ENCODE peak calls at places on chromosomes 3 and 15, in nine cellular contexts. One of them, this sample, is unnamed.

GRCh38 chr3:117306299-117306698 is 596.7 kb downstream of the TUSC7 start:
- DNase-seq in kidney tubule cell: no peak
- DNase-seq in stimulated activated CD4-positive, alpha-beta T cell treated with anti-CD3 and anti-CD28 coated beads, Interleukin-12 subunit alpha, Interleukin-12 subunit beta, amount 100 ng/mL, for 4 hours: no peak
- DNase-seq in AG08395: no peak
- DNase-seq in activated T-cell treated with anti-CD3 and anti-CD28 coated beads for 1 hour: no peak
- DNase-seq in NCI-H146: no peak
- DNase-seq in T-helper 2 cell: no peak
- DNase-seq in EL: no peak
- DNase-seq in amniotic stem cell: no peak
- DNase-seq in this sample: no peak

GRCh38 chr15:100785181-100786138 is 94.2 kb upstream of the ALDH1A3 start:
- DNase-seq in kidney tubule cell: no peak
- DNase-seq in stimulated activated CD4-positive, alpha-beta T cell treated with anti-CD3 and anti-CD28 coated beads, Interleukin-12 subunit alpha, Interleukin-12 subunit beta, amount 100 ng/mL, for 4 hours: no peak
- DNase-seq in AG08395: no peak
- DNase-seq in activated T-cell treated with anti-CD3 and anti-CD28 coated beads for 1 hour: no peak
- DNase-seq in NCI-H146: no peak
- DNase-seq in T-helper 2 cell: no peak
- DNase-seq in EL: no peak
- DNase-seq in amniotic stem cell: no peak
- DNase-seq in this sample: no peak

GRCh38 chr3:48187579-48188265 is 495 bp downstream of the CDC25A start:
- DNase-seq in kidney tubule cell: no peak
- DNase-seq in stimulated activated CD4-positive, alpha-beta T cell treated with anti-CD3 and anti-CD28 coated beads, Interleukin-12 subunit alpha, Interleukin-12 subunit beta, amount 100 ng/mL, for 4 hours: peak; percentile 33
- DNase-seq in AG08395: peak; percentile 41
- DNase-seq in activated T-cell treated with anti-CD3 and anti-CD28 coated beads for 1 hour: no peak
- DNase-seq in NCI-H146: peak; percentile 51
- DNase-seq in T-helper 2 cell: no peak
- DNase-seq in EL: peak; percentile 16
- DNase-seq in amniotic stem cell: no peak
- DNase-seq in this sample: no peak

GRCh38 chr3:45992133-45992729 is 3.4 kb downstream of the FYCO1 start:
- DNase-seq in kidney tubule cell: no peak
- DNase-seq in stimulated activated CD4-positive, alpha-beta T cell treated with anti-CD3 and anti-CD28 coated beads, Interleukin-12 subunit alpha, Interleukin-12 subunit beta, amount 100 ng/mL, for 4 hours: no peak
- DNase-seq in AG08395: no peak
- DNase-seq in activated T-cell treated with anti-CD3 and anti-CD28 coated beads for 1 hour: no peak
- DNase-seq in NCI-H146: no peak
- DNase-seq in T-helper 2 cell: no peak
- DNase-seq in EL: no peak
- DNase-seq in amniotic stem cell: no peak
- DNase-seq in this sample: no peak

GRCh38 chr3:37457392-37458065 is 283.1 kb upstream of the LRRFIP2 start:
- DNase-seq in kidney tubule cell: no peak
- DNase-seq in stimulated activated CD4-positive, alpha-beta T cell treated with anti-CD3 and anti-CD28 coated beads, Interleukin-12 subunit alpha, Interleukin-12 subunit beta, amount 100 ng/mL, for 4 hours: no peak
- DNase-seq in AG08395: no peak
- DNase-seq in activated T-cell treated with anti-CD3 and anti-CD28 coated beads for 1 hour: no peak
- DNase-seq in NCI-H146: no peak
- DNase-seq in T-helper 2 cell: no peak
- DNase-seq in EL: no peak
- DNase-seq in amniotic stem cell: no peak
- DNase-seq in this sample: no peak

GRCh38 chr15:80455668-80456442 is 51.7 kb downstream of the ARNT2 start:
- DNase-seq in kidney tubule cell: peak; percentile 89
- DNase-seq in stimulated activated CD4-positive, alpha-beta T cell treated with anti-CD3 and anti-CD28 coated beads, Interleukin-12 subunit alpha, Interleukin-12 subunit beta, amount 100 ng/mL, for 4 hours: peak; percentile 38
- DNase-seq in AG08395: peak; percentile 92
- DNase-seq in activated T-cell treated with anti-CD3 and anti-CD28 coated beads for 1 hour: peak; percentile 23
- DNase-seq in NCI-H146: peak; percentile 48
- DNase-seq in T-helper 2 cell: peak; percentile 75
- DNase-seq in EL: peak; percentile 94
- DNase-seq in amniotic stem cell: peak; percentile 89
- DNase-seq in this sample: peak; percentile 7

GRCh38 chr3:99641984-99642383 is 3.6 kb downstream of the COL8A1 start:
- DNase-seq in kidney tubule cell: no peak
- DNase-seq in stimulated activated CD4-positive, alpha-beta T cell treated with anti-CD3 and anti-CD28 coated beads, Interleukin-12 subunit alpha, Interleukin-12 subunit beta, amount 100 ng/mL, for 4 hours: no peak
- DNase-seq in AG08395: no peak
- DNase-seq in activated T-cell treated with anti-CD3 and anti-CD28 coated beads for 1 hour: no peak
- DNase-seq in NCI-H146: no peak
- DNase-seq in T-helper 2 cell: no peak
- DNase-seq in EL: no peak
- DNase-seq in amniotic stem cell: no peak
- DNase-seq in this sample: no peak

GRCh38 chr3:38960042-38960622 is 91.6 kb downstream of the SCN11A start:
- DNase-seq in kidney tubule cell: no peak
- DNase-seq in stimulated activated CD4-positive, alpha-beta T cell treated with anti-CD3 and anti-CD28 coated beads, Interleukin-12 subunit alpha, Interleukin-12 subunit beta, amount 100 ng/mL, for 4 hours: no peak
- DNase-seq in AG08395: no peak
- DNase-seq in activated T-cell treated with anti-CD3 and anti-CD28 coated beads for 1 hour: no peak
- DNase-seq in NCI-H146: no peak
- DNase-seq in T-helper 2 cell: no peak
- DNase-seq in EL: no peak
- DNase-seq in amniotic stem cell: no peak
- DNase-seq in this sample: no peak

GRCh38 chr3:8371085-8371551 is 130.5 kb upstream of the LMCD1 start:
- DNase-seq in kidney tubule cell: peak; percentile 71
- DNase-seq in stimulated activated CD4-positive, alpha-beta T cell treated with anti-CD3 and anti-CD28 coated beads, Interleukin-12 subunit alpha, Interleukin-12 subunit beta, amount 100 ng/mL, for 4 hours: no peak
- DNase-seq in AG08395: peak; percentile 80
- DNase-seq in activated T-cell treated with anti-CD3 and anti-CD28 coated beads for 1 hour: no peak
- DNase-seq in NCI-H146: no peak
- DNase-seq in T-helper 2 cell: no peak
- DNase-seq in EL: peak; percentile 65
- DNase-seq in amniotic stem cell: peak; percentile 29
- DNase-seq in this sample: no peak

GRCh38 chr3:171846594-171846993 is 3.4 kb downstream of the TMEM212 start:
- DNase-seq in kidney tubule cell: peak; percentile 54
- DNase-seq in stimulated activated CD4-positive, alpha-beta T cell treated with anti-CD3 and anti-CD28 coated beads, Interleukin-12 subunit alpha, Interleukin-12 subunit beta, amount 100 ng/mL, for 4 hours: no peak
- DNase-seq in AG08395: peak; percentile 22
- DNase-seq in activated T-cell treated with anti-CD3 and anti-CD28 coated beads for 1 hour: no peak
- DNase-seq in NCI-H146: no peak
- DNase-seq in T-helper 2 cell: peak; percentile 91
- DNase-seq in EL: no peak
- DNase-seq in amniotic stem cell: no peak
- DNase-seq in this sample: no peak

GRCh38 chr3:29693863-29694262 is 413.0 kb downstream of the RBMS3 start:
- DNase-seq in kidney tubule cell: peak; percentile 97
- DNase-seq in stimulated activated CD4-positive, alpha-beta T cell treated with anti-CD3 and anti-CD28 coated beads, Interleukin-12 subunit alpha, Interleukin-12 subunit beta, amount 100 ng/mL, for 4 hours: no peak
- DNase-seq in AG08395: peak; percentile 79
- DNase-seq in activated T-cell treated with anti-CD3 and anti-CD28 coated beads for 1 hour: no peak
- DNase-seq in NCI-H146: no peak
- DNase-seq in T-helper 2 cell: no peak
- DNase-seq in EL: peak; percentile 97
- DNase-seq in amniotic stem cell: no peak
- DNase-seq in this sample: no peak

GRCh38 chr15:50698101-50698500 is 11.5 kb upstream of the TRPM7 start:
- DNase-seq in kidney tubule cell: no peak
- DNase-seq in stimulated activated CD4-positive, alpha-beta T cell treated with anti-CD3 and anti-CD28 coated beads, Interleukin-12 subunit alpha, Interleukin-12 subunit beta, amount 100 ng/mL, for 4 hours: no peak
- DNase-seq in AG08395: no peak
- DNase-seq in activated T-cell treated with anti-CD3 and anti-CD28 coated beads for 1 hour: no peak
- DNase-seq in NCI-H146: no peak
- DNase-seq in T-helper 2 cell: no peak
- DNase-seq in EL: no peak
- DNase-seq in amniotic stem cell: no peak
- DNase-seq in this sample: no peak

GRCh38 chr3:13058346-13059120 is 14.7 kb downstream of the IQSEC1 start:
- DNase-seq in kidney tubule cell: no peak
- DNase-seq in stimulated activated CD4-positive, alpha-beta T cell treated with anti-CD3 and anti-CD28 coated beads, Interleukin-12 subunit alpha, Interleukin-12 subunit beta, amount 100 ng/mL, for 4 hours: no peak
- DNase-seq in AG08395: no peak
- DNase-seq in activated T-cell treated with anti-CD3 and anti-CD28 coated beads for 1 hour: no peak
- DNase-seq in NCI-H146: no peak
- DNase-seq in T-helper 2 cell: no peak
- DNase-seq in EL: no peak
- DNase-seq in amniotic stem cell: no peak
- DNase-seq in this sample: no peak

GRCh38 chr15:64032327-64032726 is 14.0 kb downstream of the DAPK2 start:
- DNase-seq in kidney tubule cell: no peak
- DNase-seq in stimulated activated CD4-positive, alpha-beta T cell treated with anti-CD3 and anti-CD28 coated beads, Interleukin-12 subunit alpha, Interleukin-12 subunit beta, amount 100 ng/mL, for 4 hours: no peak
- DNase-seq in AG08395: no peak
- DNase-seq in activated T-cell treated with anti-CD3 and anti-CD28 coated beads for 1 hour: no peak
- DNase-seq in NCI-H146: no peak
- DNase-seq in T-helper 2 cell: peak; percentile 15
- DNase-seq in EL: no peak
- DNase-seq in amniotic stem cell: no peak
- DNase-seq in this sample: no peak

GRCh38 chr3:120402257-120402656 is 48.5 kb downstream of the FSTL1 start:
- DNase-seq in kidney tubule cell: no peak
- DNase-seq in stimulated activated CD4-positive, alpha-beta T cell treated with anti-CD3 and anti-CD28 coated beads, Interleukin-12 subunit alpha, Interleukin-12 subunit beta, amount 100 ng/mL, for 4 hours: no peak
- DNase-seq in AG08395: no peak
- DNase-seq in activated T-cell treated with anti-CD3 and anti-CD28 coated beads for 1 hour: no peak
- DNase-seq in NCI-H146: no peak
- DNase-seq in T-helper 2 cell: no peak
- DNase-seq in EL: no peak
- DNase-seq in amniotic stem cell: no peak
- DNase-seq in this sample: no peak

GRCh38 chr15:45863881-45864580 is 229.2 kb downstream of the SQOR start:
- DNase-seq in kidney tubule cell: no peak
- DNase-seq in stimulated activated CD4-positive, alpha-beta T cell treated with anti-CD3 and anti-CD28 coated beads, Interleukin-12 subunit alpha, Interleukin-12 subunit beta, amount 100 ng/mL, for 4 hours: no peak
- DNase-seq in AG08395: no peak
- DNase-seq in activated T-cell treated with anti-CD3 and anti-CD28 coated beads for 1 hour: no peak
- DNase-seq in NCI-H146: no peak
- DNase-seq in T-helper 2 cell: no peak
- DNase-seq in EL: no peak
- DNase-seq in amniotic stem cell: no peak
- DNase-seq in this sample: no peak

GRCh38 chr15:43492266-43492665 is 690 bp downstream of the TP53BP1 start:
- DNase-seq in kidney tubule cell: no peak
- DNase-seq in stimulated activated CD4-positive, alpha-beta T cell treated with anti-CD3 and anti-CD28 coated beads, Interleukin-12 subunit alpha, Interleukin-12 subunit beta, amount 100 ng/mL, for 4 hours: no peak
- DNase-seq in AG08395: no peak
- DNase-seq in activated T-cell treated with anti-CD3 and anti-CD28 coated beads for 1 hour: no peak
- DNase-seq in NCI-H146: no peak
- DNase-seq in T-helper 2 cell: no peak
- DNase-seq in EL: no peak
- DNase-seq in amniotic stem cell: no peak
- DNase-seq in this sample: no peak

GRCh38 chr15:65837301-65838283 is 31.7 kb upstream of the RAB11A start:
- DNase-seq in kidney tubule cell: peak; percentile 32
- DNase-seq in stimulated activated CD4-positive, alpha-beta T cell treated with anti-CD3 and anti-CD28 coated beads, Interleukin-12 subunit alpha, Interleukin-12 subunit beta, amount 100 ng/mL, for 4 hours: no peak
- DNase-seq in AG08395: no peak
- DNase-seq in activated T-cell treated with anti-CD3 and anti-CD28 coated beads for 1 hour: no peak
- DNase-seq in NCI-H146: no peak
- DNase-seq in T-helper 2 cell: no peak
- DNase-seq in EL: no peak
- DNase-seq in amniotic stem cell: no peak
- DNase-seq in this sample: no peak

GRCh38 chr3:39346785-39347585 is 17.5 kb downstream of the CCR8 start:
- DNase-seq in kidney tubule cell: no peak
- DNase-seq in stimulated activated CD4-positive, alpha-beta T cell treated with anti-CD3 and anti-CD28 coated beads, Interleukin-12 subunit alpha, Interleukin-12 subunit beta, amount 100 ng/mL, for 4 hours: no peak
- DNase-seq in AG08395: no peak
- DNase-seq in activated T-cell treated with anti-CD3 and anti-CD28 coated beads for 1 hour: no peak
- DNase-seq in NCI-H146: no peak
- DNase-seq in T-helper 2 cell: peak; percentile 81
- DNase-seq in EL: no peak
- DNase-seq in amniotic stem cell: no peak
- DNase-seq in this sample: no peak

GRCh38 chr3:156474560-156475389 is 80.1 kb downstream of the SSR3 start:
- DNase-seq in kidney tubule cell: no peak
- DNase-seq in stimulated activated CD4-positive, alpha-beta T cell treated with anti-CD3 and anti-CD28 coated beads, Interleukin-12 subunit alpha, Interleukin-12 subunit beta, amount 100 ng/mL, for 4 hours: no peak
- DNase-seq in AG08395: no peak
- DNase-seq in activated T-cell treated with anti-CD3 and anti-CD28 coated beads for 1 hour: no peak
- DNase-seq in NCI-H146: no peak
- DNase-seq in T-helper 2 cell: peak; percentile 24
- DNase-seq in EL: no peak
- DNase-seq in amniotic stem cell: no peak
- DNase-seq in this sample: no peak

GRCh38 chr15:81303241-81304225 is 20.4 kb downstream of the STARD5 start:
- DNase-seq in kidney tubule cell: no peak
- DNase-seq in stimulated activated CD4-positive, alpha-beta T cell treated with anti-CD3 and anti-CD28 coated beads, Interleukin-12 subunit alpha, Interleukin-12 subunit beta, amount 100 ng/mL, for 4 hours: no peak
- DNase-seq in AG08395: no peak
- DNase-seq in activated T-cell treated with anti-CD3 and anti-CD28 coated beads for 1 hour: no peak
- DNase-seq in NCI-H146: no peak
- DNase-seq in T-helper 2 cell: peak; percentile 83
- DNase-seq in EL: no peak
- DNase-seq in amniotic stem cell: no peak
- DNase-seq in this sample: peak; percentile 25

GRCh38 chr15:70853270-70853854 is 595 bp downstream of the LARP6 start:
- DNase-seq in kidney tubule cell: peak; percentile 81
- DNase-seq in stimulated activated CD4-positive, alpha-beta T cell treated with anti-CD3 and anti-CD28 coated beads, Interleukin-12 subunit alpha, Interleukin-12 subunit beta, amount 100 ng/mL, for 4 hours: no peak
- DNase-seq in AG08395: peak; percentile 53
- DNase-seq in activated T-cell treated with anti-CD3 and anti-CD28 coated beads for 1 hour: no peak
- DNase-seq in NCI-H146: peak; percentile 44
- DNase-seq in T-helper 2 cell: no peak
- DNase-seq in EL: peak; percentile 67
- DNase-seq in amniotic stem cell: peak; percentile 53
- DNase-seq in this sample: no peak

GRCh38 chr15:96472647-96473046 is 142.1 kb downstream of the NR2F2 start:
- DNase-seq in kidney tubule cell: no peak
- DNase-seq in stimulated activated CD4-positive, alpha-beta T cell treated with anti-CD3 and anti-CD28 coated beads, Interleukin-12 subunit alpha, Interleukin-12 subunit beta, amount 100 ng/mL, for 4 hours: no peak
- DNase-seq in AG08395: no peak
- DNase-seq in activated T-cell treated with anti-CD3 and anti-CD28 coated beads for 1 hour: no peak
- DNase-seq in NCI-H146: no peak
- DNase-seq in T-helper 2 cell: no peak
- DNase-seq in EL: no peak
- DNase-seq in amniotic stem cell: no peak
- DNase-seq in this sample: no peak

GRCh38 chr3:46013316-46014094 is 13.8 kb downstream of the XCR1 start:
- DNase-seq in kidney tubule cell: no peak
- DNase-seq in stimulated activated CD4-positive, alpha-beta T cell treated with anti-CD3 and anti-CD28 coated beads, Interleukin-12 subunit alpha, Interleukin-12 subunit beta, amount 100 ng/mL, for 4 hours: no peak
- DNase-seq in AG08395: no peak
- DNase-seq in activated T-cell treated with anti-CD3 and anti-CD28 coated beads for 1 hour: no peak
- DNase-seq in NCI-H146: no peak
- DNase-seq in T-helper 2 cell: no peak
- DNase-seq in EL: no peak
- DNase-seq in amniotic stem cell: no peak
- DNase-seq in this sample: no peak

GRCh38 chr3:5426094-5426883 is 238.8 kb downstream of the EDEM1 start:
- DNase-seq in kidney tubule cell: peak; percentile 80
- DNase-seq in stimulated activated CD4-positive, alpha-beta T cell treated with anti-CD3 and anti-CD28 coated beads, Interleukin-12 subunit alpha, Interleukin-12 subunit beta, amount 100 ng/mL, for 4 hours: peak; percentile 64
- DNase-seq in AG08395: peak; percentile 36
- DNase-seq in activated T-cell treated with anti-CD3 and anti-CD28 coated beads for 1 hour: peak; percentile 52
- DNase-seq in NCI-H146: peak; percentile 68
- DNase-seq in T-helper 2 cell: peak; percentile 48
- DNase-seq in EL: peak; percentile 37
- DNase-seq in amniotic stem cell: no peak
- DNase-seq in this sample: peak; percentile 9

GRCh38 chr3:53813876-53814275 is 32.3 kb downstream of the CHDH start:
- DNase-seq in kidney tubule cell: no peak
- DNase-seq in stimulated activated CD4-positive, alpha-beta T cell treated with anti-CD3 and anti-CD28 coated beads, Interleukin-12 subunit alpha, Interleukin-12 subunit beta, amount 100 ng/mL, for 4 hours: no peak
- DNase-seq in AG08395: no peak
- DNase-seq in activated T-cell treated with anti-CD3 and anti-CD28 coated beads for 1 hour: no peak
- DNase-seq in NCI-H146: no peak
- DNase-seq in T-helper 2 cell: no peak
- DNase-seq in EL: no peak
- DNase-seq in amniotic stem cell: no peak
- DNase-seq in this sample: no peak

GRCh38 chr15:80480909-80481308 is 76.7 kb downstream of the ARNT2 start:
- DNase-seq in kidney tubule cell: peak; percentile 92
- DNase-seq in stimulated activated CD4-positive, alpha-beta T cell treated with anti-CD3 and anti-CD28 coated beads, Interleukin-12 subunit alpha, Interleukin-12 subunit beta, amount 100 ng/mL, for 4 hours: no peak
- DNase-seq in AG08395: peak; percentile 94
- DNase-seq in activated T-cell treated with anti-CD3 and anti-CD28 coated beads for 1 hour: no peak
- DNase-seq in NCI-H146: no peak
- DNase-seq in T-helper 2 cell: no peak
- DNase-seq in EL: peak; percentile 97
- DNase-seq in amniotic stem cell: peak; percentile 87
- DNase-seq in this sample: no peak

GRCh38 chr3:48516571-48516970 is 12.6 kb upstream of the SHISA5 start:
- DNase-seq in kidney tubule cell: no peak
- DNase-seq in stimulated activated CD4-positive, alpha-beta T cell treated with anti-CD3 and anti-CD28 coated beads, Interleukin-12 subunit alpha, Interleukin-12 subunit beta, amount 100 ng/mL, for 4 hours: no peak
- DNase-seq in AG08395: no peak
- DNase-seq in activated T-cell treated with anti-CD3 and anti-CD28 coated beads for 1 hour: no peak
- DNase-seq in NCI-H146: no peak
- DNase-seq in T-helper 2 cell: peak; percentile 65
- DNase-seq in EL: no peak
- DNase-seq in amniotic stem cell: no peak
- DNase-seq in this sample: no peak

GRCh38 chr3:169891886-169892285 is 19.5 kb upstream of the SAMD7 start:
- DNase-seq in kidney tubule cell: no peak
- DNase-seq in stimulated activated CD4-positive, alpha-beta T cell treated with anti-CD3 and anti-CD28 coated beads, Interleukin-12 subunit alpha, Interleukin-12 subunit beta, amount 100 ng/mL, for 4 hours: no peak
- DNase-seq in AG08395: no peak
- DNase-seq in activated T-cell treated with anti-CD3 and anti-CD28 coated beads for 1 hour: no peak
- DNase-seq in NCI-H146: peak; percentile 27
- DNase-seq in T-helper 2 cell: no peak
- DNase-seq in EL: no peak
- DNase-seq in amniotic stem cell: no peak
- DNase-seq in this sample: no peak

GRCh38 chr3:48492461-48493202 is 11.3 kb downstream of the SHISA5 start:
- DNase-seq in kidney tubule cell: no peak
- DNase-seq in stimulated activated CD4-positive, alpha-beta T cell treated with anti-CD3 and anti-CD28 coated beads, Interleukin-12 subunit alpha, Interleukin-12 subunit beta, amount 100 ng/mL, for 4 hours: no peak
- DNase-seq in AG08395: no peak
- DNase-seq in activated T-cell treated with anti-CD3 and anti-CD28 coated beads for 1 hour: no peak
- DNase-seq in NCI-H146: no peak
- DNase-seq in T-helper 2 cell: no peak
- DNase-seq in EL: no peak
- DNase-seq in amniotic stem cell: no peak
- DNase-seq in this sample: no peak